ENCODE peak calls at places on chromosome 4, in five cellular contexts. Z, U, Q, R and E are unnamed samples. For H3K4me1, the result is how much of the 10 kb centered on the place peaks cover.

GRCh38 chr4:108342325-108342986 is 173.7 kb upstream of the LEF1 start:
- DNase-seq in Z (no peak), U (no peak), Q (no peak), R (no peak), E (no peak)

GRCh38 chr4:74111990-74112389 is 13.0 kb upstream of the CXCL2 start:
- DNase-seq in Z (peak), U (no peak), Q (no peak), R (no peak), E (no peak)

GRCh38 chr4:83109480-83110221 is 4.9 kb downstream of the PLAC8 start:
- DNase-seq in Z (peak), U (no peak), Q (peak), R (no peak), E (peak)

GRCh38 chr4:141645611-141646340 is 9.4 kb downstream of the IL15 start:
- DNase-seq in Z (peak), U (no peak), Q (no peak), R (no peak), E (peak)

GRCh38 chr4:25299476-25300203 is 12.9 kb upstream of the ZCCHC4 start:
- DNase-seq in Z (no peak), U (peak), Q (no peak), R (no peak), E (no peak)

GRCh38 chr4:90904018-90904417 is 776.8 kb downstream of the CCSER1 start:
- DNase-seq in Z (no peak), U (no peak), Q (no peak), R (no peak), E (no peak)

GRCh38 chr4:4781936-4782754 is 77.3 kb upstream of the MSX1 start:
- DNase-seq in Z (peak), U (no peak), Q (no peak), R (no peak), E (no peak)

GRCh38 chr4:121256346-121256745 is 92.2 kb upstream of the TNIP3 start:
- DNase-seq in Z (peak), U (no peak), Q (no peak), R (no peak), E (no peak)

GRCh38 chr4:188171551-188171950 is 32.3 kb downstream of the TRIML1 start:
- DNase-seq in Z (peak), U (no peak), Q (no peak), R (no peak), E (no peak)

GRCh38 chr4:4580494-4580893 is 38.6 kb upstream of the STX18 start:
- DNase-seq in Z (no peak), U (no peak), Q (no peak), R (no peak), E (no peak)

GRCh38 chr4:94892051-94892450 is 134.3 kb downstream of the BMPR1B start:
- DNase-seq in Z (no peak), U (no peak), Q (no peak), R (no peak), E (peak)

GRCh38 chr4:95838192-95838591 is 1.7 kb upstream of the PDHA2 start:
- DNase-seq in Z (no peak), U (no peak), Q (no peak), R (no peak), E (no peak)

GRCh38 chr4:74006009-74006476 is 7.6 kb upstream of the CXCL5 start:
- DNase-seq in Z (peak), U (no peak), Q (no peak), R (no peak), E (peak)

GRCh38 chr4:153731239-153731638 is 28.6 kb downstream of the RNF175 start:
- DNase-seq in Z (peak), U (no peak), Q (no peak), R (no peak), E (no peak)

GRCh38 chr4:84718699-84719098 is 135.8 kb downstream of the CDS1 start:
- DNase-seq in Z (no peak), U (no peak), Q (no peak), R (no peak), E (no peak)

GRCh38 chr4:48290146-48290772 is 20.6 kb upstream of the TEC start:
- DNase-seq in Z (no peak), U (peak), Q (peak), R (peak), E (peak)

GRCh38 chr4:184851200-184851541 is 25.4 kb upstream of the ACSL1 start:
- DNase-seq in Z (no peak), U (no peak), Q (no peak), R (no peak), E (no peak)

GRCh38 chr4:70868778-70869177 is 29.1 kb upstream of the GRSF1 start:
- DNase-seq in Z (no peak), U (no peak), Q (no peak), R (no peak), E (no peak)

GRCh38 chr4:143356493-143356892 is 19.8 kb downstream of the GAB1 start:
- DNase-seq in Z (no peak), U (no peak), Q (no peak), R (no peak), E (no peak)

DNA sequence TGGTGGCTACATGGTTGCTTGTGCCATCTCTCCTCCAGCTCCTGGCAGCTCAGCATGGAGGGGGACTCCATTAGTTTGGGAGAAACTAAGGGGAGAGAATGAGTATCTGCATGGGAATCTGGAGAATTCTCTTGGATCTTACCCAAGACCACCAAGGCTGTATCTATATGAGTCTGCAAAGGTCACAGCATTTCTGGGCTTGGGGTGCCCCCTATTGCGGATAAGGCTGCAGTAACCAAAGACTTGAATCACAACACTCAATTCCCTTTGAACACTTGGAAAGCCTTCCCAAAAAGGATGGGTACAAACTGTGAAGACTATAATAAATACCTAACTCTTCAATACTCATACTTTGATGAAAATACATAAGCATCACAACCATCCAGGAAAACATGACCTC is 623.5 kb upstream of the NR3C2 start:
- DNase-seq in Z (no peak), U (no peak), Q (no peak), R (no peak), E (no peak)
- TF ChIP-seq CTCF in Z (no peak), U (no peak), Q (no peak), R (no peak), E (no peak)

GRCh38 chr4:128385683-128386304 is 98.2 kb upstream of the PGRMC2 start:
- DNase-seq in Z (peak), U (peak), Q (no peak), R (peak), E (peak)
- H3K4me1 ChIP-seq in Z (under half), U (under half), Q (under half), R (under half), E (half or more)

DNA sequence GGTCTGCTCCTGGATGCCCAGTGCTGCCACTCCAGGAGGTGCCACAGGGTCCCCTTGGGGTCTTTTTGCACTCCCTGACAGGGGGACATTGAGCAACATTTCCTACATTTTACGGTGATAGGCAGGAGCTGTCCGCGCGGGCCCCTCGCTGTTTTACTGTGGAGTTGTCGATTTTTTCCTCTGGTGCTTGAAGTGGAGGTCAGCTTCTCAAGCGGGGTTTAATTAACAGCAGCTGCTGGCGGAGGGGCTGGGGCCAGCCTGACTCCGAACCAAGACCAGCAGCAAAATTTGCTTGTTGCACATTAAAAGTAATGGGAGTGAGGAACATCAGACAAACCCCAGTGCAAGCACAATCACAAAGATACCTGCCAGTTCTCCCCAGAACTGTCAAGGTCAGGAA is 13.2 kb upstream of the SH3TC1 start:
- DNase-seq in Z (no peak), U (no peak), Q (no peak), R (no peak), E (no peak)
- TF ChIP-seq MAFK in Z (no peak), U (no peak), Q (no peak), R (no peak), E (no peak)

DNA sequence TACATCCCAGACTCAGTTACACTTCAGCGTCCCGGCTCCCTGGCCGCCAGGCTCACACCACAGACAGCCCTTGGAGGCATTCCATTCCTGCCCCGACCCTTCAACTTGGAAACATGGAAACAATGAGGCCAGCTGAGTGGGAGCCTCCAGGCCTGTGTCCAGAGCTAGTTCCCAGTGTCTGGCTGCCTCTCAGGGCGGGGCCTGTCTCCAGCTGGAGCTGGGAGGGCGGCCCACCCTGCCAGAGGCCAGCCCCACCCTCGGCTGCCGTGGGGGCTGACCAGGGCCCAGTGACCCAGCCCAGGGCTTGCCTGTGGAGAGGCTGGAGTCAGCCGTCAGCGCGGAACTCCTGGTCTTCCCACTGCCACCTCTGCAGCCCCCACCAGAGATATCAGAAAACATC is 37.4 kb upstream of the SPON2 start:
- DNase-seq in Z (peak), U (no peak), Q (no peak), R (no peak), E (no peak)
- TF ChIP-seq CTCF in Z (no peak), U (no peak), Q (no peak), R (no peak), E (no peak)

DNA sequence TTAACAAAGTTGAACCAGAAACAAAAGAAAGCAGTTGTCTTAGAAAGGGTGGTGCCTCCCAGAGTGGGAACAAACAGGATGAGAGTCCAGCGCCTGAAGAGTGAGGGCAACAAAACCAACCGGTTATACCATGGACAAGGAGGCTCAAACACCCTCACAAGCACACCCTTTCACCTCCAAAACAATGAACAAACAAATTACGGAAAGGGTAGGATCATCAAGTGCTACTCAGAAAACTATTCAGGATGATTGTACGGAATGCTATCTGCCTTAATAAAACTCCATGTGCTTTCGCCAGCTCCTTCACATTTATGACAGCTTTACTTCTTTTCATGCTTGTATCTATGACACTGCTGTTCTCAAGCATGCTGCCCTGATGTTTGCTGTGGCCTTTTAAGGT is 26.8 kb downstream of the SLC39A8 start:
- DNase-seq in Z (no peak), U (no peak), Q (no peak), R (no peak), E (no peak)
- H3K4me1 ChIP-seq in Z (under half), U (under half), Q (under half), R (under half), E (under half)

GRCh38 chr4:144831971-144832370 is 186.0 kb downstream of the HHIP start:
- DNase-seq in Z (no peak), U (no peak), Q (no peak), R (peak), E (no peak)
- TF ChIP-seq MAFK in Z (no peak), U (no peak), Q (no peak), R (no peak), E (no peak)